ENCODE peak calls at places on chromosomes 2 and 18, in nine cellular contexts. One of them, this sample, is unnamed.

GRCh38 chr2:157414050-157414449 is 29.8 kb downstream of the CYTIP start:
- DNase-seq in B cell: no peak
- DNase-seq in neural crest cell: no peak
- DNase-seq in GM10248: no peak
- DNase-seq in endothelial cell: no peak
- DNase-seq in hepatocyte: no peak
- DNase-seq in CD8-positive, alpha-beta T cell: no peak
- DNase-seq in K562: no peak
- DNase-seq in BE2C: no peak
- DNase-seq in this sample: no peak

GRCh38 chr18:55477537-55478300 is 110.3 kb downstream of the TCF4 start:
- DNase-seq in B cell: peak
- DNase-seq in neural crest cell: no peak
- DNase-seq in GM10248: peak
- DNase-seq in endothelial cell: no peak
- DNase-seq in hepatocyte: peak
- DNase-seq in CD8-positive, alpha-beta T cell: no peak
- DNase-seq in K562: peak
- DNase-seq in BE2C: peak
- DNase-seq in this sample: peak

GRCh38 chr2:124530203-124530602 is 505.1 kb downstream of the CNTNAP5 start:
- DNase-seq in B cell: no peak
- DNase-seq in neural crest cell: no peak
- DNase-seq in GM10248: no peak
- DNase-seq in endothelial cell: no peak
- DNase-seq in hepatocyte: no peak
- DNase-seq in CD8-positive, alpha-beta T cell: no peak
- DNase-seq in K562: no peak
- DNase-seq in BE2C: no peak
- DNase-seq in this sample: no peak

GRCh38 chr2:223865124-223865523 is 27.7 kb upstream of the AP1S3 start:
- DNase-seq in B cell: no peak
- DNase-seq in neural crest cell: no peak
- DNase-seq in GM10248: no peak
- DNase-seq in endothelial cell: no peak
- DNase-seq in hepatocyte: no peak
- DNase-seq in CD8-positive, alpha-beta T cell: no peak
- DNase-seq in K562: no peak
- DNase-seq in BE2C: no peak
- DNase-seq in this sample: no peak

GRCh38 chr18:11902522-11903292 is 5.4 kb downstream of the MPPE1 start:
- DNase-seq in B cell: no peak
- DNase-seq in neural crest cell: no peak
- DNase-seq in GM10248: no peak
- DNase-seq in endothelial cell: no peak
- DNase-seq in hepatocyte: no peak
- DNase-seq in CD8-positive, alpha-beta T cell: no peak
- DNase-seq in K562: peak
- DNase-seq in BE2C: no peak
- DNase-seq in this sample: no peak

GRCh38 chr2:72494392-72494791 is 331.4 kb downstream of the EXOC6B start:
- DNase-seq in B cell: no peak
- DNase-seq in neural crest cell: no peak
- DNase-seq in GM10248: no peak
- DNase-seq in endothelial cell: no peak
- DNase-seq in hepatocyte: no peak
- DNase-seq in CD8-positive, alpha-beta T cell: no peak
- DNase-seq in K562: no peak
- DNase-seq in BE2C: no peak
- DNase-seq in this sample: no peak

GRCh38 chr2:225090746-225091145 is 48.5 kb upstream of the DOCK10 start:
- DNase-seq in B cell: no peak
- DNase-seq in neural crest cell: no peak
- DNase-seq in GM10248: no peak
- DNase-seq in endothelial cell: no peak
- DNase-seq in hepatocyte: no peak
- DNase-seq in CD8-positive, alpha-beta T cell: no peak
- DNase-seq in K562: no peak
- DNase-seq in BE2C: no peak
- DNase-seq in this sample: peak

GRCh38 chr2:121707920-121708361 is 28.7 kb downstream of the NIFK start:
- DNase-seq in B cell: no peak
- DNase-seq in neural crest cell: no peak
- DNase-seq in GM10248: no peak
- DNase-seq in endothelial cell: no peak
- DNase-seq in hepatocyte: peak
- DNase-seq in CD8-positive, alpha-beta T cell: no peak
- DNase-seq in K562: no peak
- DNase-seq in BE2C: no peak
- DNase-seq in this sample: no peak

GRCh38 chr2:137947714-137948336 is 16.4 kb upstream of the HNMT start:
- DNase-seq in B cell: peak
- DNase-seq in neural crest cell: peak
- DNase-seq in GM10248: peak
- DNase-seq in endothelial cell: peak
- DNase-seq in hepatocyte: peak
- DNase-seq in CD8-positive, alpha-beta T cell: no peak
- DNase-seq in K562: peak
- DNase-seq in BE2C: peak
- DNase-seq in this sample: peak

GRCh38 chr2:99190548-99190947 is 9.6 kb downstream of the MRPL30 start:
- DNase-seq in B cell: no peak
- DNase-seq in neural crest cell: no peak
- DNase-seq in GM10248: no peak
- DNase-seq in endothelial cell: no peak
- DNase-seq in hepatocyte: no peak
- DNase-seq in CD8-positive, alpha-beta T cell: no peak
- DNase-seq in K562: no peak
- DNase-seq in BE2C: no peak
- DNase-seq in this sample: no peak
- TF ChIP-seq CTCF in B cell: no peak
- TF ChIP-seq CTCF in neural crest cell: peak
- TF ChIP-seq CTCF in GM10248: no peak
- TF ChIP-seq CTCF in endothelial cell: no peak
- TF ChIP-seq CTCF in hepatocyte: no peak
- TF ChIP-seq CTCF in CD8-positive, alpha-beta T cell: no peak
- TF ChIP-seq CTCF in K562: peak
- TF ChIP-seq CTCF in BE2C: peak
- TF ChIP-seq CTCF in this sample: peak

GRCh38 chr2:186456941-186457340 is 29.1 kb upstream of the ZC3H15 start:
- DNase-seq in B cell: no peak
- DNase-seq in neural crest cell: no peak
- DNase-seq in GM10248: no peak
- DNase-seq in endothelial cell: no peak
- DNase-seq in hepatocyte: no peak
- DNase-seq in CD8-positive, alpha-beta T cell: no peak
- DNase-seq in K562: no peak
- DNase-seq in BE2C: no peak
- DNase-seq in this sample: peak

GRCh38 chr2:186455613-186456012 is 30.4 kb upstream of the ZC3H15 start:
- DNase-seq in B cell: no peak
- DNase-seq in neural crest cell: no peak
- DNase-seq in GM10248: no peak
- DNase-seq in endothelial cell: no peak
- DNase-seq in hepatocyte: no peak
- DNase-seq in CD8-positive, alpha-beta T cell: no peak
- DNase-seq in K562: no peak
- DNase-seq in BE2C: no peak
- DNase-seq in this sample: no peak

GRCh38 chr2:186457908-186458307 is 28.2 kb upstream of the ZC3H15 start:
- DNase-seq in B cell: no peak
- DNase-seq in neural crest cell: no peak
- DNase-seq in GM10248: no peak
- DNase-seq in endothelial cell: no peak
- DNase-seq in hepatocyte: no peak
- DNase-seq in CD8-positive, alpha-beta T cell: no peak
- DNase-seq in K562: no peak
- DNase-seq in BE2C: no peak
- DNase-seq in this sample: no peak

GRCh38 chr2:186460465-186460864 is 25.6 kb upstream of the ZC3H15 start:
- DNase-seq in B cell: no peak
- DNase-seq in neural crest cell: no peak
- DNase-seq in GM10248: no peak
- DNase-seq in endothelial cell: no peak
- DNase-seq in hepatocyte: peak
- DNase-seq in CD8-positive, alpha-beta T cell: no peak
- DNase-seq in K562: peak
- DNase-seq in BE2C: no peak
- DNase-seq in this sample: no peak

GRCh38 chr2:186459009-186459408 is 27.1 kb upstream of the ZC3H15 start:
- DNase-seq in B cell: no peak
- DNase-seq in neural crest cell: no peak
- DNase-seq in GM10248: no peak
- DNase-seq in endothelial cell: no peak
- DNase-seq in hepatocyte: peak
- DNase-seq in CD8-positive, alpha-beta T cell: no peak
- DNase-seq in K562: peak
- DNase-seq in BE2C: no peak
- DNase-seq in this sample: peak
- TF ChIP-seq CTCF in B cell: peak
- TF ChIP-seq CTCF in neural crest cell: peak
- TF ChIP-seq CTCF in GM10248: peak
- TF ChIP-seq CTCF in endothelial cell: no peak
- TF ChIP-seq CTCF in hepatocyte: peak
- TF ChIP-seq CTCF in CD8-positive, alpha-beta T cell: no peak
- TF ChIP-seq CTCF in K562: no peak
- TF ChIP-seq CTCF in BE2C: peak
- TF ChIP-seq CTCF in this sample: peak

GRCh38 chr2:207458582-207458981 is 71.2 kb upstream of the CREB1 start:
- DNase-seq in B cell: no peak
- DNase-seq in neural crest cell: no peak
- DNase-seq in GM10248: no peak
- DNase-seq in endothelial cell: no peak
- DNase-seq in hepatocyte: no peak
- DNase-seq in CD8-positive, alpha-beta T cell: no peak
- DNase-seq in K562: no peak
- DNase-seq in BE2C: no peak
- DNase-seq in this sample: no peak
- TF ChIP-seq CTCF in B cell: no peak
- TF ChIP-seq CTCF in neural crest cell: no peak
- TF ChIP-seq CTCF in GM10248: no peak
- TF ChIP-seq CTCF in endothelial cell: no peak
- TF ChIP-seq CTCF in hepatocyte: no peak
- TF ChIP-seq CTCF in CD8-positive, alpha-beta T cell: no peak
- TF ChIP-seq CTCF in K562: no peak
- TF ChIP-seq CTCF in BE2C: peak
- TF ChIP-seq CTCF in this sample: no peak

GRCh38 chr2:2573205-2573604 is 242.1 kb upstream of the MYT1L start:
- DNase-seq in B cell: no peak
- DNase-seq in neural crest cell: no peak
- DNase-seq in GM10248: no peak
- DNase-seq in endothelial cell: no peak
- DNase-seq in hepatocyte: no peak
- DNase-seq in CD8-positive, alpha-beta T cell: no peak
- DNase-seq in K562: no peak
- DNase-seq in BE2C: no peak
- DNase-seq in this sample: no peak

GRCh38 chr2:2572393-2573204 is 241.5 kb upstream of the MYT1L start:
- DNase-seq in B cell: no peak
- DNase-seq in neural crest cell: no peak
- DNase-seq in GM10248: no peak
- DNase-seq in endothelial cell: no peak
- DNase-seq in hepatocyte: no peak
- DNase-seq in CD8-positive, alpha-beta T cell: no peak
- DNase-seq in K562: no peak
- DNase-seq in BE2C: no peak
- DNase-seq in this sample: no peak

GRCh38 chr2:2570360-2570759 is 239.3 kb upstream of the MYT1L start:
- DNase-seq in B cell: no peak
- DNase-seq in neural crest cell: no peak
- DNase-seq in GM10248: no peak
- DNase-seq in endothelial cell: no peak
- DNase-seq in hepatocyte: no peak
- DNase-seq in CD8-positive, alpha-beta T cell: no peak
- DNase-seq in K562: no peak
- DNase-seq in BE2C: no peak
- DNase-seq in this sample: no peak

GRCh38 chr2:2570871-2571270 is 239.8 kb upstream of the MYT1L start:
- DNase-seq in B cell: no peak
- DNase-seq in neural crest cell: no peak
- DNase-seq in GM10248: no peak
- DNase-seq in endothelial cell: no peak
- DNase-seq in hepatocyte: no peak
- DNase-seq in CD8-positive, alpha-beta T cell: no peak
- DNase-seq in K562: no peak
- DNase-seq in BE2C: no peak
- DNase-seq in this sample: no peak

GRCh38 chr2:2571301-2572198 is 240.5 kb upstream of the MYT1L start:
- DNase-seq in B cell: no peak
- DNase-seq in neural crest cell: no peak
- DNase-seq in GM10248: no peak
- DNase-seq in endothelial cell: no peak
- DNase-seq in hepatocyte: no peak
- DNase-seq in CD8-positive, alpha-beta T cell: no peak
- DNase-seq in K562: no peak
- DNase-seq in BE2C: no peak
- DNase-seq in this sample: no peak
- TF ChIP-seq CTCF in B cell: no peak
- TF ChIP-seq CTCF in neural crest cell: no peak
- TF ChIP-seq CTCF in GM10248: no peak
- TF ChIP-seq CTCF in endothelial cell: no peak
- TF ChIP-seq CTCF in hepatocyte: no peak
- TF ChIP-seq CTCF in CD8-positive, alpha-beta T cell: no peak
- TF ChIP-seq CTCF in K562: no peak
- TF ChIP-seq CTCF in BE2C: no peak
- TF ChIP-seq CTCF in this sample: no peak

DNA sequence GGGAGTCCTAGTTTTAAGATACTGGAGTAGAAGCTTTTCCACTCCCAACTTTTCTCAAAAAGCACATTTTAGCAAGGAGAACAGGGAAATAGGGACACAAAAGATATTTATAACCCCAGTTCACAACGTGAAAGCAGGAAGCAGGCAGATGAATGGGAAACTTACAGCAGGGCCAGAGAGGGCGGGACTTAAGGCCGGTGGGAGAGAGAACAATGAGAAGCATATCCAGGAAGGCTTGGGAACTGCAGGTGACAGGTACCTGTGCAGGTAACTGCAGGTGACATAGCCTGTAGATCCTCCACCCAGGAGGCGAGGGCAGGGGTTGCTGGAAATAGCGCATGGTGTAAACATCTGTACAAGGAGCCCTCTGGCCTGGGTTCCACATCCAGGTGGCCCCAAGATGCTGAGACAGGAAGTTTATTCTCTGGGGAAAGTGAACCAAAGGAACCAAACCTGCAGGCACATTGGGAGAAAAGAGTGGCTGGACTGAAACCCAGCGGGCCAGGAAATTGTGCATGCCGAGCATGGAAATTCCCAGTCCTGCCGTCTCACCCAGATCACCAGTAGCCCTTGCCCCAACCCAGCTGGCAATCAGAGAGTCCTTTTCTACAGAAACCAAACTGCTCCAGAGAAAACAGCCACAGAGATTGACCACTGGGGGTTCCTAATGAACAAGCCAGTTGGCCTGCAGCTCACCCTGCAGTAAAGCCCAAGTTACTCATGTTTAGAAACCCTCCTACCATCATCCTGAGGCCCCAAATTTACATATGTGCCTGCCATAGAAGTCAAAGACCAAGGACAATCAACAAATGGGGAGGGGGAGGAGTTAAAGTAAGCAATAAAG is 24.3 kb upstream of the COL6A3 start:
- DNase-seq in B cell: no peak
- DNase-seq in neural crest cell: no peak
- DNase-seq in GM10248: no peak
- DNase-seq in endothelial cell: no peak
- DNase-seq in hepatocyte: peak
- DNase-seq in CD8-positive, alpha-beta T cell: no peak
- DNase-seq in K562: no peak
- DNase-seq in BE2C: no peak
- DNase-seq in this sample: no peak
- TF ChIP-seq CTCF in B cell: no peak
- TF ChIP-seq CTCF in neural crest cell: no peak
- TF ChIP-seq CTCF in GM10248: no peak
- TF ChIP-seq CTCF in endothelial cell: no peak
- TF ChIP-seq CTCF in hepatocyte: no peak
- TF ChIP-seq CTCF in CD8-positive, alpha-beta T cell: no peak
- TF ChIP-seq CTCF in K562: no peak
- TF ChIP-seq CTCF in BE2C: no peak
- TF ChIP-seq CTCF in this sample: peak